ENCODE peak calls at places on chromosomes 4 and X, in four cellular contexts. J, U, Y and C are unnamed samples.

GRCh38 chrX:20347486-20347885 is 80.8 kb upstream of the RPS6KA3 start:
- DNase-seq in J (no peak), U (no peak), Y (no peak), C (no peak)

GRCh38 chrX:25726539-25726938 is 411.6 kb upstream of the MAGEB18 start:
- DNase-seq in J (no peak), U (no peak), Y (no peak), C (no peak)

GRCh38 chr4:83219344-83219990 is 65.1 kb downstream of the COQ2 start:
- DNase-seq in J (peak; percentile 43), U (peak; percentile 51), Y (peak; percentile 53), C (no peak)

GRCh38 chr4:77155631-77156345 is 1.2 kb upstream of the CCNG2 start:
- DNase-seq in J (no peak), U (no peak), Y (no peak), C (no peak)

GRCh38 chr4:105460306-105460705 is 13.6 kb downstream of the PPA2 start:
- DNase-seq in J (no peak), U (no peak), Y (no peak), C (no peak)

GRCh38 chr4:176671532-176671931 is 121.2 kb downstream of the VEGFC start:
- DNase-seq in J (no peak), U (no peak), Y (no peak), C (no peak)

GRCh38 chrX:20595928-20596550 is 329.3 kb upstream of the RPS6KA3 start:
- DNase-seq in J (no peak), U (peak; percentile 52), Y (no peak), C (no peak)

GRCh38 chrX:63128509-63128908 is 222.6 kb downstream of the SPIN4 start:
- DNase-seq in J (peak; percentile 14), U (peak; percentile 27), Y (no peak), C (no peak)

GRCh38 chr4:19739101-19739651 is 512.5 kb upstream of the SLIT2 start:
- DNase-seq in J (no peak), U (peak; percentile 93), Y (no peak), C (no peak)

DNA sequence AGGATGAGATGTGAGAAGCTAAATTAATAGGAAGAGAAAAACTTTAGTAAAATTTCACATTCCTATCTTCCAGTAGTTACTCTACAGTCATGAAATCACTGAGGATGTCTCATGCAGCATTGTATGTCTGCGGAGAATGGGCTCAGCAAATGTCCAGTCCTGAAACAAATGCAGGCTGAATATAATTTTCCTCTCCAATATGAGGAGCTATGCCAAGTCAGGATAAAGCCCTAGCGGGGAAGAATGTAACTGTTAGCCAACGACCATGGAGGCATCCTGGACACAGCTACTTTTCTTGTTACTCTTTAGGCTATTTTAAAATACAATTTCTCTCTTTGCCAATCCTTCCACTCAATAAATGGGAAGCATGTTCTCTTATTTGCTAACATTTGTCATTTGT is 127.7 kb downstream of the PRKX start:
- DNase-seq in J (no peak), U (no peak), Y (no peak), C (no peak)
- TF ChIP-seq CTCF in J (no peak), U (no peak), Y (no peak), C (no peak)

DNA sequence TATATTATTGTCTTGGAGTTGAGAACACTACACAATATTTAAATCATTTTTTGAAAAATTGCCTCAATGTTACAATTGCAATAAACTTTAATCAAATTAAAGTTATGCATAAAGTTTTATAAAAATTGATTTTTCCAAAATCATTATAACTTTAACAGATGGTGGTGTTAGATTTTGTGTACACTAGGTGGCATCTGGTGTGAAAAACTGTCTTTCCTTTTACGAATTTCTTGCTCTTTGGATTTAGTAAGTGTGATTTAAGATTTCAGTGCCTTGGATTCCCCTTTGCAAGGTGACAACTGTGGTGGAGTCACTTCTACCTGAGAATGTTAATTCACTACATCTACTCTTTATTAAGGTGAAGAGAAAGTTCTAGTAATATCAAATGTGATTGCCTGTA is 91.6 kb downstream of the AREG start:
- DNase-seq in J (no peak), U (peak; percentile 41), Y (no peak), C (no peak)
- TF ChIP-seq CTCF in J (no peak), U (peak; percentile 38), Y (no peak), C (peak; percentile 48)

DNA sequence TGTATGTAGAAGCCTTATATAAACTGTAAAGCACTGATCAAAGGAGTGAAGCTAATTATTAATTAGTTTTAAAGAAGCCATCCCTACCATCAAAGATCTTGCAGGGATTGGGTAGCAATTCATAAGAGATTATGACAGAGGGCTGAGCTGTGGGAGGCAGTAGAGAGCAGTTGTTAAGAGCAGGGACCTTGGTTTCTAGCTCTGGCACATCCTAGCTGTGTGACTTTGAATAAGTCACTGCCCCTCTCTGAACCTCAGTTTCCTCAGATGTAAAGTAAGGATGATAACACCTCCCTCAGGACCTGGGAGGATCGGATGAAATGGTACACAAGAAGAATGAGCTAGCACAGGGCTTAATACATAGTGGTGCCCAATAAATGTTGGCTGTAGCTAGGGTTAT is 45.4 kb downstream of the APLN start:
- DNase-seq in J (no peak), U (no peak), Y (no peak), C (no peak)
- TF ChIP-seq CTCF in J (no peak), U (no peak), Y (no peak), C (no peak)

DNA sequence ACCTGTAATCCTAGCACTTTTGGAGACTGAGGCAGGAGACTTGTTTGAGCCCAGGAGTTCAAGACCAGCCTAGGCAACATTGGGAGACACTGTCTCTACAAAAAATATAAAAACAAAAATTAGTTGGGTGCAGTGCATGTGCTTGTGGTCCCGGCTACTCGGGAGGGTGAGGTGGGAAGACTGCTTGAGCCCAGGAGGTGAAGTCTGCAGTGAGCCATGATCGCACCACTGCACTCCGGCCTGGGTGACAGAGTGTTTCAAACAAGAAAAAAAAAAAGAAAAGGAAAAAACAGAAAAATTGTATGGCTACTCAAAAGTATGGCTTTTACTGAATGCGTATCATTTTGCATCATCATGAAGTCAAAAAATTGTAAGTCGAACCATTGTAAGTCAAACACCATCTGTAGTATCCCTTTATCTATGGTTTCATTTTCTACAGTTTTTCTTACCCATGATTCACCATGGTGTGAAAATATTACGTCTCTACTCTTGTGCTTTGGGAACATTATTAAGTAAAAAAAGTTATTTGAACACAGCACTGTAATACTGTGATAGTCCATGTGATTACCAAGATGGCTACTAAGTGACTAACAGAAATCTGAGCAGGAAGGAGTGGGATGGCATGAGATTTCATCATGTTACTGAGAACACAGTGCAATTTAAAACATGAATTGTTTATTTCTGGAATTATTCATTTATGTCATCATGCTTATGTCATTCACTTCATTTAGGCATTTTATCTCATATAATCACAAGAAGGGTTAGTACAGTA is 26.5 kb upstream of the MANBA start:
- DNase-seq in J (no peak), U (peak; percentile 44), Y (no peak), C (no peak)
- TF ChIP-seq CTCF in J (no peak), U (no peak), Y (no peak), C (no peak)

GRCh38 chrX:103776586-103776985 is at the start of gene PLP1:
- DNase-seq in J (no peak), U (no peak), Y (no peak), C (no peak)

GRCh38 chrX:103779156-103779555 is 2.5 kb downstream of the PLP1 start:
- DNase-seq in J (no peak), U (no peak), Y (no peak), C (no peak)

GRCh38 chrX:103773445-103773844 is 3.2 kb upstream of the PLP1 start:
- DNase-seq in J (no peak), U (no peak), Y (no peak), C (no peak)

GRCh38 chrX:103774070-103774642 is 2.5 kb upstream of the PLP1 start:
- DNase-seq in J (peak; percentile 41), U (peak; percentile 64), Y (no peak), C (no peak)
- TF ChIP-seq CTCF in J (no peak), U (peak; percentile 36), Y (no peak), C (peak; percentile 47)

DNA sequence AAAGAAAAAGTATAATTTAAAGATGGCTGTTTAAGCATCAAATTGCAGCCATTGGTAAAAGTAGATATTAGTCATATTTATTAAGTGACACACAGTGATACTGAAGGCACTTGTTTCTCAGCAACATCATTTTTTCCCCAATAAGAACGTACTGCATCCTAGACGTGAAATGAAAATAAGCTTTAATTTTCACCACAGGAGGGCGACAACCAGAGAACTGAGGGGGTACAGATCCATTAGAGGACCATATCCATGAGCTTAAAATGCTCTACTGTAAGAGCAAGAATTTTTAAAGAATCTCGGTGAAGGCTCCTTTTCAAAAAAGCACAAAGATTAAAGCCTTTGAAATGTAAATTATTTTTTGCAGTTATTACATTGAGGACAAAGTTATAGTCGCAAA is 33.4 kb downstream of the FRG1 start:
- DNase-seq in J (no peak), U (peak; percentile 25), Y (no peak), C (no peak)
- TF ChIP-seq CTCF in J (no peak), U (no peak), Y (no peak), C (peak; percentile 42)